ENCODE peak calls at places on chromosomes 1 and 21, in seven cellular contexts. F is bronchial epithelial cell, V is heart right ventricle, E is lung, W is GM20000, G is IMR-90, O is GM13976. Q is an unnamed sample.
A peak's percentile ranks its signal among the peaks of the same experiment; 100 is the strongest.

GRCh38 chr1:66533804-66534745 is at the start of gene SGIP1:
- DNase-seq in F (peak; percentile 23), V (peak; percentile 80), E (no peak), W (peak; percentile 28), G (peak; percentile 88), O (peak; percentile 31), Q (peak; percentile 15)

GRCh38 chr21:42227909-42228708 is 9.2 kb downstream of the ABCG1 start:
- DNase-seq in F (peak; percentile 96), V (peak; percentile 92), E (peak; percentile 86), W (peak; percentile 91), G (peak; percentile 91), O (peak; percentile 90), Q (peak; percentile 97)

GRCh38 chr1:237702161-237702560 is 188.6 kb downstream of the ZP4 start:
- DNase-seq in F (no peak), V (no peak), E (no peak), W (no peak), G (no peak), O (no peak), Q (no peak)

GRCh38 chr1:163772266-163772665 is 450.5 kb downstream of the NUF2 start:
- DNase-seq in F (no peak), V (no peak), E (no peak), W (no peak), G (no peak), O (no peak), Q (no peak)

GRCh38 chr1:184270556-184270955 is 116.3 kb upstream of the C1orf21 start:
- DNase-seq in F (no peak), V (no peak), E (no peak), W (no peak), G (peak; percentile 20), O (no peak), Q (no peak)

GRCh38 chr1:172811698-172812097 is 152.8 kb downstream of the FASLG start:
- DNase-seq in F (no peak), V (no peak), E (no peak), W (no peak), G (no peak), O (no peak), Q (no peak)

GRCh38 chr1:93594603-93594880 is 87.1 kb downstream of the BCAR3 start:
- DNase-seq in F (no peak), V (no peak), E (no peak), W (no peak), G (no peak), O (no peak), Q (no peak)

GRCh38 chr1:32536117-32536516 is 3.1 kb upstream of the ZBTB8A start:
- DNase-seq in F (no peak), V (no peak), E (no peak), W (no peak), G (no peak), O (no peak), Q (no peak)

GRCh38 chr1:63679076-63679475 is 85.9 kb downstream of the PGM1 start:
- DNase-seq in F (no peak), V (no peak), E (no peak), W (no peak), G (peak; percentile 48), O (no peak), Q (no peak)

GRCh38 chr1:119948342-119949214 is 52.3 kb upstream of the ADAM30 start:
- DNase-seq in F (peak; percentile 64), V (peak; percentile 76), E (peak; percentile 79), W (peak; percentile 53), G (peak; percentile 78), O (peak; percentile 48), Q (peak; percentile 89)

GRCh38 chr1:154213274-154213673 is 7.1 kb upstream of the CFAP141 start:
- DNase-seq in F (peak; percentile 87), V (no peak), E (no peak), W (no peak), G (peak; percentile 86), O (no peak), Q (no peak)

GRCh38 chr1:41507836-41508235 is 23.4 kb upstream of the EDN2 start:
- DNase-seq in F (no peak), V (no peak), E (no peak), W (no peak), G (no peak), O (no peak), Q (no peak)

GRCh38 chr1:246748867-246749266 is 24.7 kb downstream of the SCCPDH start:
- DNase-seq in F (peak; percentile 35), V (no peak), E (no peak), W (no peak), G (no peak), O (no peak), Q (no peak)

GRCh38 chr1:162010175-162010506 is 13.5 kb downstream of the OLFML2B start:
- DNase-seq in F (no peak), V (no peak), E (no peak), W (no peak), G (no peak), O (no peak), Q (no peak)

GRCh38 chr1:162008799-162009198 is 14.9 kb downstream of the OLFML2B start:
- DNase-seq in F (no peak), V (no peak), E (no peak), W (no peak), G (no peak), O (no peak), Q (no peak)

GRCh38 chr1:162009501-162010174 is 14.0 kb downstream of the OLFML2B start:
- DNase-seq in F (no peak), V (peak; percentile 26), E (no peak), W (no peak), G (no peak), O (no peak), Q (no peak)

GRCh38 chr1:162013289-162013688 is 10.4 kb downstream of the OLFML2B start:
- DNase-seq in F (no peak), V (no peak), E (no peak), W (no peak), G (no peak), O (no peak), Q (no peak)

GRCh38 chr1:162011337-162012012 is 12.2 kb downstream of the OLFML2B start:
- DNase-seq in F (no peak), V (peak; percentile 43), E (peak; percentile 59), W (no peak), G (no peak), O (no peak), Q (no peak)
- TF ChIP-seq CTCF in F (no peak), V (no peak), E (no peak), W (no peak), G (no peak), O (no peak), Q (no peak)

GRCh38 chr1:201183728-201184127 is 6.9 kb upstream of the IGFN1 start:
- DNase-seq in F (no peak), V (no peak), E (no peak), W (no peak), G (no peak), O (no peak), Q (no peak)

GRCh38 chr1:201185527-201186128 is 5.0 kb upstream of the IGFN1 start:
- DNase-seq in F (no peak), V (no peak), E (no peak), W (no peak), G (no peak), O (no peak), Q (no peak)

GRCh38 chr1:201184307-201184706 is 6.3 kb upstream of the IGFN1 start:
- DNase-seq in F (no peak), V (no peak), E (no peak), W (no peak), G (peak; percentile 11), O (no peak), Q (no peak)

GRCh38 chr1:201184734-201185453 is 5.7 kb upstream of the IGFN1 start:
- DNase-seq in F (peak; percentile 80), V (no peak), E (peak; percentile 48), W (no peak), G (peak; percentile 88), O (no peak), Q (no peak)

DNA sequence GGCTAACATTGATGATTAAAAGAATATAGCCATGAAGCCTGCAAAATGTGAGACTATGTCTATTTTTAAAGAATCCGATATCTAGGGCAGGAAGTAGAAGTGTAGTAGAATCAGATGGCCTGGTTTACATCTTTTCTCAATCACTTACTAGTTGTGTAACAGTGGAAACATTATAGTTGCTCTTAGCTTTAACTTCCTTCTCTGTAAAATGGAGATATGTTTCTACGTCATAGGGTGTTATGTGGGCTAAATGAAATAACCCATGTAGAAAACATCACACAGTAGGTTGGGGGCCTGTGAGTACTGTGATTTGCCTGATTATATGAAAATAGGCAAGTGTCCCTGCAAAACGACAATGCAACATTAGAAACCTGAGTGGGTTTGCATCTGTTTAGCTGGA is 4.4 kb upstream of the IGFN1 start:
- DNase-seq in F (no peak), V (no peak), E (no peak), W (no peak), G (no peak), O (no peak), Q (no peak)
- TF ChIP-seq CTCF in F (no peak), V (no peak), E (no peak), W (no peak), G (no peak), O (no peak), Q (no peak)

DNA sequence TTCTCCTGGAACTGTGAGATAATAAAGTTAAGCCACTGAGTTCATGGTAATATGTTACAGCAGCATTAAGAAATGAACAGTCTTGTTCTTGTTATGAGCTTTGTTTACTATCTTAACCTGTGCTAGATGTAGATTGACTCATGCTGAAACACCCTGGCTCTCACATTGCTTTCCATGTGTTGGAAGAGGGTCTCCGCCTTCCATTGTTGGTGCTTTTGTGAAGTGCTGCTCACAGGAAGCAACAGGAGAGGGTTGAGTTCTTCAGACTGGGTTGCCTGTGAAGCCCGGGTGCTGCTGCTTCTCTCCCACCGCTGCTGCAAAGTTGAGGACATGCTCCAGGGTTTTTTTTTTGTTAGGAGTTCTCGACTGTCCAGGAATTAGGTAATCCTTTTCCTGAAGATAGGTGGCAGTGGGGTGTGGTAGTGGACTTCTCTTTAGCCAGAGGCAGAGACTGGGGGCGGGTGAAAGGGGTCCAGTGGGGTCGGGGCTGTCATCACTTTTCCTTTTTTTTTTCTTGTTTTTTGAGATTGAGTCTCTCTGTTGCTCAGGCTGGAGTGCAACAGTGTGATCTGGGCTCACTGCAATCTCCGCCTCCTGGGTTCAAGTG is 28.7 kb upstream of the HMGN1 start:
- DNase-seq in F (peak; percentile 64), V (no peak), E (no peak), W (no peak), G (no peak), O (peak; percentile 5), Q (no peak)
- TF ChIP-seq CTCF in F (peak; percentile 29), V (no peak), E (no peak), W (no peak), G (no peak), O (no peak), Q (no peak)

DNA sequence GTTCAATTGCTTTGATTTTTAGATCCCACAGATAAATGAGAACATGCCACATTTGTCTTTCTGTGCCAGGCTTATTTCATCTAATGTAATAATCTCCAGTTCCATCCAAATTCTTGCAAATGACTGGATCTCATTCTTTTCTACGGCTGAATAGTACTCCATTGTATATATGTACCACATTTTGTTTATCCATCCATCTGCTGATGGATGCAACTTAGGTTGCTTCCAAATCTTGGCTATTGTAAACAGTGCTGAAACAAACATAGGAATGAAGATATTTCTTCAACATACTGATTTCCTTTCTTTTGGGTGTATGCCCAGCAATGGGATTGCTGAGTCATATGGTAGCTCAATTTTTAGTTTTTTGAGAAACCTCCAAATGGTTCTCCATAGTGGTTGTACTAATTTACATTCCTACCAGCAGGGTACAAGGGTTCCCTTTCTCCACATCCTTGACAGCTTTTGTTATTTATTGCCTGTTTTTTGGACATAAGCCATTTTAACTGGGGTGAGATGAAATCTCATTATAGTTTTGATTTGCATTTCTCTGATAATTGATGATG is 344.4 kb downstream of the KCTD3 start:
- DNase-seq in F (no peak), V (no peak), E (no peak), W (no peak), G (peak; percentile 52), O (no peak), Q (no peak)
- TF ChIP-seq CTCF in F (no peak), V (no peak), E (no peak), W (no peak), G (peak; percentile 18), O (no peak), Q (no peak)

Q was measured in activated CD8-positive, alpha-beta T cell treated with anti-CD3 and anti-CD28 coated beads for 36 hours.